ENCODE peak calls at places on chromosome 2, in seven cellular contexts. E is CD4-positive, CD25-positive, alpha-beta regulatory T cell; K is activated naive CD4-positive, alpha-beta T cell; F is NCI-H1694 treated with DMSO at 0.1 percent for 48 hours; D is lung; I is H54; R is activated CD4-positive, alpha-beta T cell treated with anti-CD3 and anti-CD28 coated beads, Interleukin-2, amount 50 U/mL, for 24 hours. A is an unnamed sample.

GRCh38 chr2:182077451-182078142 is 91.9 kb downstream of the PPP1R1C start:
- DNase-seq in K (no peak), F (peak; percentile 70), D (peak; percentile 52), R (no peak), E (peak; percentile 54), I (peak; percentile 9), A (peak; percentile 71)

GRCh38 chr2:107009275-107009674 is 123.3 kb upstream of the ST6GAL2 start:
- DNase-seq in F (no peak), I (no peak), D (no peak), R (no peak), K (no peak), E (no peak), A (no peak)

GRCh38 chr2:226995625-226996041 is 159.8 kb downstream of the RHBDD1 start:
- DNase-seq in R (no peak), E (no peak), D (no peak), K (no peak), F (no peak), I (peak; percentile 73), A (no peak)

GRCh38 chr2:128319773-128320608 is 1.3 kb upstream of the HS6ST1 start:
- DNase-seq in I (no peak), R (no peak), D (peak; percentile 28), E (no peak), F (no peak), K (no peak), A (no peak)

GRCh38 chr2:235523486-235524150 is 29.8 kb downstream of the AGAP1 start:
- DNase-seq in R (no peak), I (no peak), F (no peak), K (no peak), D (no peak), E (no peak), A (no peak)

GRCh38 chr2:143706297-143706696 is 577.1 kb downstream of the ARHGAP15 start:
- DNase-seq in D (no peak), R (no peak), E (no peak), K (no peak), I (no peak), F (no peak), A (no peak)

GRCh38 chr2:191155608-191156071 is 4.8 kb upstream of the STAT4 start:
- DNase-seq in I (no peak), K (no peak), R (no peak), E (peak; percentile 76), D (no peak), F (peak; percentile 66), A (peak; percentile 8)

GRCh38 chr2:45964226-45964841 is 312.9 kb downstream of the PRKCE start:
- DNase-seq in D (peak; percentile 73), E (no peak), F (peak; percentile 84), I (peak; percentile 63), K (no peak), R (no peak), A (peak; percentile 13)

GRCh38 chr2:47346107-47346506 is 56.8 kb upstream of the MSH2 start:
- DNase-seq in I (no peak), E (no peak), R (no peak), D (no peak), F (no peak), K (no peak), A (peak; percentile 87)

GRCh38 chr2:237861-238260 is 26.0 kb downstream of the SH3YL1 start:
- DNase-seq in E (no peak), D (no peak), I (no peak), F (no peak), K (no peak), R (no peak), A (no peak)

GRCh38 chr2:9692392-9693137 is 61.8 kb upstream of the YWHAQ start:
- DNase-seq in E (no peak), I (peak; percentile 70), F (no peak), R (no peak), D (no peak), K (no peak), A (no peak)

GRCh38 chr2:45169339-45170190 is 160.3 kb upstream of the SIX2 start:
- DNase-seq in E (no peak), F (no peak), K (no peak), R (no peak), I (no peak), D (no peak), A (no peak)

GRCh38 chr2:170816499-170817246 is at the start of gene GAD1:
- DNase-seq in K (no peak), D (peak; percentile 80), F (peak; percentile 64), I (peak; percentile 91), E (peak; percentile 58), R (no peak), A (peak; percentile 70)

GRCh38 chr2:7193457-7193856 is 276.2 kb downstream of the RNF144A start:
- DNase-seq in I (no peak), K (no peak), E (no peak), D (no peak), R (no peak), F (no peak), A (no peak)

GRCh38 chr2:177325554-177325953 is 61.0 kb upstream of the NFE2L2 start:
- DNase-seq in I (no peak), E (no peak), K (no peak), D (no peak), R (no peak), F (no peak), A (no peak)

GRCh38 chr2:120866071-120866470 is 130.4 kb downstream of the GLI2 start:
- DNase-seq in F (no peak), K (no peak), E (no peak), D (no peak), I (no peak), R (no peak), A (no peak)

GRCh38 chr2:151261977-151262291 is 271 bp upstream of the RBM43 start:
- DNase-seq in E (no peak), K (no peak), F (no peak), I (no peak), R (no peak), D (no peak), A (no peak)

GRCh38 chr2:108536133-108536780 is 2.0 kb downstream of the LIMS1 start:
- DNase-seq in D (no peak), F (no peak), K (no peak), E (no peak), I (no peak), R (no peak), A (no peak)

GRCh38 chr2:53941749-53942148 is 29.0 kb downstream of the PSME4 start:
- DNase-seq in D (no peak), F (no peak), E (no peak), R (no peak), K (no peak), I (no peak), A (no peak)

GRCh38 chr2:239390546-239391285 is 10.1 kb downstream of the HDAC4 start:
- DNase-seq in E (no peak), R (no peak), F (no peak), D (no peak), I (no peak), K (no peak), A (no peak)

GRCh38 chr2:134504586-134505336 is 214.0 kb downstream of the TMEM163 start:
- DNase-seq in I (no peak), F (no peak), D (no peak), K (no peak), R (no peak), E (no peak), A (no peak)

GRCh38 chr2:240573516-240574385 is 5.5 kb downstream of the RNPEPL1 start:
- DNase-seq in E (no peak), I (no peak), D (no peak), F (no peak), R (no peak), K (no peak), A (no peak)

GRCh38 chr2:8574196-8575010 is 107.5 kb upstream of the ID2 start:
- DNase-seq in F (no peak), D (no peak), K (no peak), R (no peak), E (no peak), I (peak; percentile 33), A (peak; percentile 47)

GRCh38 chr2:181239400-181239799 is 217.8 kb upstream of the ITGA4 start:
- DNase-seq in E (peak; percentile 26), K (no peak), I (no peak), D (no peak), F (no peak), R (no peak), A (no peak)

GRCh38 chr2:128448331-128449225 is 129.9 kb upstream of the HS6ST1 start:
- DNase-seq in D (no peak), E (no peak), K (no peak), F (no peak), I (no peak), R (no peak), A (no peak)

GRCh38 chr2:238601433-238602222 is 174.9 kb downstream of the ASB1 start:
- DNase-seq in E (no peak), F (no peak), I (no peak), R (no peak), D (no peak), K (no peak), A (no peak)

GRCh38 chr2:100397976-100398375 is 19.5 kb downstream of the CHST10 start:
- DNase-seq in F (no peak), D (no peak), R (no peak), K (no peak), E (no peak), I (no peak), A (no peak)

GRCh38 chr2:37468139-37468538 is 123.7 kb downstream of the QPCT start:
- DNase-seq in K (no peak), E (no peak), D (no peak), R (no peak), F (no peak), I (no peak), A (no peak)